ENCODE peak calls at places on chromosome 9, in seven cellular contexts. B is GM12864, S is HepG2, Y is H9, E is M059J, T is iris pigment epithelial cell, L is OCI-M1. X is an unnamed sample.

GRCh38 chr9:119802621-119803020 is 433.4 kb upstream of the BRINP1 start:
- DNase-seq in B (no peak), S (no peak), Y (no peak), E (peak; percentile 38), T (no peak), L (no peak), X (no peak)

GRCh38 chr9:123162359-123163345 is 105.7 kb downstream of the STRBP start:
- DNase-seq in B (no peak), S (no peak), Y (no peak), E (no peak), T (peak; percentile 50), L (no peak), X (no peak)

GRCh38 chr9:88651682-88652633 is 117.0 kb downstream of the NXNL2 start:
- DNase-seq in B (no peak), S (no peak), Y (no peak), E (peak; percentile 97), T (peak; percentile 99), L (peak; percentile 16), X (no peak)

GRCh38 chr9:76537150-76537646 is 78.2 kb downstream of the GCNT1 start:
- DNase-seq in B (no peak), S (no peak), Y (no peak), E (peak; percentile 75), T (no peak), L (no peak), X (no peak)

GRCh38 chr9:135295556-135296300 is 183.9 kb upstream of the PPP1R26 start:
- DNase-seq in B (no peak), S (no peak), Y (peak; percentile 37), E (no peak), T (no peak), L (no peak), X (no peak)

GRCh38 chr9:126375386-126375785 is 48.8 kb downstream of the MVB12B start:
- DNase-seq in B (no peak), S (peak; percentile 20), Y (no peak), E (no peak), T (peak; percentile 49), L (peak; percentile 29), X (no peak)

GRCh38 chr9:90326219-90326618 is 316.4 kb downstream of the DIRAS2 start:
- DNase-seq in B (no peak), S (no peak), Y (no peak), E (no peak), T (peak; percentile 5), L (no peak), X (no peak)

GRCh38 chr9:81380504-81380903 is 308.8 kb downstream of the TLE1 start:
- DNase-seq in B (no peak), S (no peak), Y (no peak), E (no peak), T (no peak), L (no peak), X (no peak)

GRCh38 chr9:38066907-38067610 is 2.0 kb downstream of the SHB start:
- DNase-seq in B (no peak), S (no peak), Y (no peak), E (no peak), T (peak; percentile 48), L (peak; percentile 40), X (no peak)

GRCh38 chr9:79757074-79757473 is 185.3 kb downstream of the TLE4 start:
- DNase-seq in B (no peak), S (no peak), Y (no peak), E (no peak), T (no peak), L (no peak), X (no peak)

GRCh38 chr9:84339951-84340350 is 607 bp downstream of the SLC28A3 start:
- DNase-seq in B (no peak), S (no peak), Y (no peak), E (peak; percentile 70), T (no peak), L (no peak), X (no peak)

X was measured in GM13977.